ENCODE peak calls at places on chromosomes 3 and 15, in nine cellular contexts. W, C, K, N, I, Y, Z, V and G are unnamed samples.

GRCh38 chr15:69861331-69862171 is 236.2 kb downstream of the TLE3 start:
- DNase-seq in Y (no peak), N (no peak), I (no peak), C (no peak), V (no peak), W (no peak), Z (no peak), K (no peak), G (peak; percentile 93)

GRCh38 chr15:39585871-39586301 is 5.0 kb downstream of the THBS1 start:
- DNase-seq in W (no peak), I (no peak), Z (no peak), Y (no peak), V (no peak), N (no peak), K (no peak), C (no peak), G (no peak)

GRCh38 chr15:69346112-69346511 is 47.4 kb downstream of the PAQR5 start:
- DNase-seq in Y (no peak), V (no peak), Z (no peak), K (no peak), I (no peak), N (no peak), C (no peak), W (no peak), G (no peak)

GRCh38 chr3:71305246-71306206 is 278.0 kb downstream of the FOXP1 start:
- DNase-seq in Z (no peak), C (no peak), V (peak; percentile 21), N (no peak), I (peak; percentile 35), W (no peak), Y (no peak), K (no peak), G (peak; percentile 92)

GRCh38 chr3:105906834-105907233 is 38.0 kb upstream of the CBLB start:
- DNase-seq in C (no peak), V (peak; percentile 50), N (no peak), Y (no peak), K (no peak), W (peak; percentile 17), Z (no peak), I (no peak), G (no peak)

GRCh38 chr3:14440168-14440518 is 37.7 kb downstream of the SLC6A6 start:
- DNase-seq in W (no peak), Y (no peak), N (no peak), I (no peak), V (no peak), Z (no peak), K (peak; percentile 61), C (no peak), G (no peak)

GRCh38 chr15:31222769-31223345 is 103.8 kb upstream of the KLF13 start:
- DNase-seq in W (no peak), Z (no peak), N (no peak), C (no peak), I (peak; percentile 12), K (no peak), V (no peak), Y (no peak), G (no peak)

GRCh38 chr15:29534378-29534777 is 264.8 kb upstream of the NSMCE3 start:
- DNase-seq in V (no peak), Y (no peak), N (no peak), W (no peak), K (no peak), C (no peak), I (no peak), Z (no peak), G (peak; percentile 48)

GRCh38 chr3:155442066-155442465 is 148.6 kb upstream of the STRIT1 start:
- DNase-seq in Y (no peak), K (no peak), C (no peak), W (no peak), N (no peak), V (no peak), Z (no peak), I (no peak), G (no peak)

GRCh38 chr3:15616053-15616452 is 14.5 kb downstream of the BTD start:
- DNase-seq in W (no peak), N (no peak), C (no peak), Z (no peak), Y (no peak), V (no peak), I (no peak), K (no peak), G (no peak)

GRCh38 chr3:32937331-32937730 is 14.1 kb upstream of the CCR4 start:
- DNase-seq in Y (no peak), V (no peak), W (no peak), C (no peak), K (peak; percentile 4), N (no peak), I (peak; percentile 3), Z (no peak), G (no peak)

GRCh38 chr3:183350164-183350563 is 78.3 kb downstream of the MCF2L2 start:
- DNase-seq in I (no peak), C (no peak), K (no peak), W (no peak), V (no peak), Z (no peak), N (no peak), Y (no peak), G (peak; percentile 9)

GRCh38 chr3:159619341-159619885 is 369.2 kb upstream of the IL12A start:
- DNase-seq in C (no peak), Z (no peak), W (peak; percentile 8), K (no peak), Y (no peak), I (no peak), V (no peak), N (no peak), G (no peak)